ENCODE peak calls at places on chromosomes 13 and 19, in five cellular contexts. O is AG04450, Q is lower leg skin, M is adrenal gland, Z is suprapubic skin. H is an unnamed sample.

GRCh38 chr13:79780240-79780639 is 299.3 kb downstream of the NDFIP2 start:
- DNase-seq in Z (no peak), Q (no peak), M (no peak), O (no peak), H (no peak)

GRCh38 chr13:46386426-46386995 is 541 bp downstream of the RUBCNL start:
- DNase-seq in M (no peak), Z (no peak), Q (no peak), O (no peak), H (no peak)

GRCh38 chr19:27966390-27966816 is 1246.5 kb downstream of the UQCRFS1 start:
- DNase-seq in Q (no peak), M (no peak), Z (no peak), O (no peak), H (no peak)

GRCh38 chr13:27791146-27791900 is 960 bp upstream of the GSX1 start:
- DNase-seq in M (no peak), O (no peak), Q (peak), Z (no peak), H (no peak)

GRCh38 chr19:38869836-38870607 is 8.1 kb downstream of the RINL start:
- DNase-seq in M (peak), Z (peak), O (no peak), Q (peak), H (no peak)

GRCh38 chr19:12194827-12195500 is 32.1 kb downstream of the ZNF136 start:
- DNase-seq in Z (peak), M (peak), O (peak), Q (peak), H (no peak)

GRCh38 chr19:48351341-48351752 is 12.4 kb downstream of the TMEM143 start:
- DNase-seq in Q (peak), Z (no peak), M (peak), O (no peak), H (no peak)

GRCh38 chr19:27794444-27795042 is 1418.4 kb downstream of the UQCRFS1 start:
- DNase-seq in Z (no peak), Q (no peak), M (no peak), O (no peak), H (no peak)

GRCh38 chr19:56291857-56292256 is 19.3 kb downstream of the EDDM13 start:
- DNase-seq in Z (no peak), M (no peak), O (no peak), Q (no peak), H (no peak)

GRCh38 chr13:97121894-97122293 is 100.2 kb upstream of the MBNL2 start:
- DNase-seq in Q (no peak), Z (no peak), M (no peak), O (no peak), H (no peak)

GRCh38 chr13:40271931-40272775 is 394.3 kb downstream of the FOXO1 start:
- DNase-seq in O (no peak), Z (peak), M (peak), Q (peak), H (peak)

GRCh38 chr19:39390460-39390758 is 497 bp downstream of the PAF1 start:
- DNase-seq in M (peak), O (no peak), Q (peak), Z (no peak), H (no peak)

GRCh38 chr13:34931572-34931971 is 10.5 kb upstream of the NBEA start:
- DNase-seq in O (no peak), Z (no peak), M (no peak), Q (no peak), H (no peak)

GRCh38 chr13:106145997-106146864 is 389.2 kb downstream of the EFNB2 start:
- DNase-seq in M (no peak), Z (no peak), Q (no peak), O (no peak), H (no peak)

DNA sequence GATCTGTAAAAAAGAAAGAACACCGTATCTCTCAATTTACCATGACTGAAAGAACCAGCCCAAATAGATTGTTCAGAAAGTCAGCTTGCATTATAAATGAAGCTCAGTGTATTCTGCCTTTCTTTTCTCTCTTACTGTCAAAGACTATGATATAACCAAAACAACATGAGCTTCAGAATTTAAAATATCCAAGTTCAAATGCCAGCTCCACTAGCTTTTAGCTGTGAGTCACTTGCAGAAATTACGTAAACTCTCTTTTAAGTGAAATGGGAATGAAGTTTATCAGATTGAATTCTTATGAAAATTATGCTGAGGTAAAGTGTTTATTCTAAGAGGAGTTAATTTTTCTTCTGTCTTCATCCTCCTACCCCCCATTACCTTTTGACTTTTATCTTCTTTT is 20.0 kb upstream of the POSTN start:
- DNase-seq in M (no peak), Z (no peak), Q (no peak), O (no peak), H (no peak)
- TF ChIP-seq CTCF in M (no peak), Z (no peak), Q (no peak), O (no peak), H (no peak)

GRCh38 chr13:20191311-20191901 is 1.3 kb downstream of the GJB2 start:
- DNase-seq in Q (no peak), Z (no peak), M (no peak), O (no peak), H (no peak)
- H3K4me3 ChIP-seq in Q (peak), Z (peak), M (no peak), O (peak), H (peak)

GRCh38 chr13:49098771-49099512 is 121.2 kb upstream of the MLNR start:
- DNase-seq in Q (no peak), O (no peak), M (no peak), Z (no peak), H (no peak)
- TF ChIP-seq CTCF in Q (no peak), O (no peak), M (peak), Z (peak), H (peak)

DNA sequence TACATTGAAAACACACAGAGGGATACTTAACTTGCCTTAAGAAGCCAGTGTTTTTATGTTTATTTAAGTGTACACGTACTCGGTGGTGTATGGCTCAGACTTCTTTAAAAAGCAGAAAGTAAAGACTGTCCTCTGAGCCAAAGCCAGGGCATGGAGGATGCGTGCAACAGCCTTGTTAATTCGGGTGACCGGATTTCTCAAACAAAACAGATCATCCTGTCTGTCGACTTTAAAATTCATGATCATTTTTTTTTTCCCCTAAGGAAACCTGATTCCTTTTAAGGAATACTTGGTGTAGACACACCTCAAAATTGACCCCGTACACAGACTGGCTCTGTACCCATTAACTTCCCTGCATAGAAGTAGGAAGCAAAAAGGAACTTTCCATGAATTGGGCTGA is 124.7 kb upstream of the RNF113B start:
- DNase-seq in Q (no peak), O (no peak), M (no peak), Z (no peak), H (no peak)
- H3K4me3 ChIP-seq in Q (no peak), O (peak), M (no peak), Z (no peak), H (no peak)

DNA sequence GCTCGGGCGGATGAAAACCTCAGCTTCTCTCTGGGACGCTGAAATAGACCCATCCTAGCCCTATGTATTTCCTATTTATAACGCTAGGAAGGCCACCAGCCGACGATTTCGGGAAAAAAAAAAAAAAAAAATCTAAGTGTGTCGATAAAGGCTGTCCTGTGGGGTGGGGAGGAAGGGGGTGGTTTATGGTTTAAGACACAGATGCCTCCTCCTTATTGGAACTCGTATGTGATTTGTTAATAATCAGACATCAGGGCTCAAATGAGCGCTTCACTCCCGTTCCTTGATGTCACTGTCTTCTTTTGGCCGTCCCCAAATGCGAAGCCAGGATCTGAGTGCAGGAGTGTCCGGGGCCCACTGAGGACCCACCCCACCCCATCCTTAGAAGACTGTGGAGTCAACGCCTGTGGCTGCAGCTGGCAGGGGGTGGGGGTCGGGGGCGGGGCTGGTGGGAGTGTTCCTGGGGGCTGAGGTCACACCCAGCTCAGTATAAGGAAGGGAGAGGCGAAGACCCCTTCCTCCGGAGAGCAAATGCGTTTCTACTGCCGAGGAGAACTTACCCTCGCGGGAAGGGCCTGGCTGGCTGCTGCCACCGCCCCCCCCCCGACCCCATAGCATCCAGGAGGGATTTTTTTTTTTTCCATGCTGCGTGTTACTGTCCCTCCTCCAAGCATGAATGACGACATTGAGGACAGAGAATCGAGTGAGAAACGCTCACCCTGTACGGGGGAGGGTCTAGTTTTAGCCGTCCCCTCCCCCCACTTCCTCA is 971 bp downstream of the ATCAY start:
- DNase-seq in Q (no peak), Z (no peak), O (no peak), M (no peak), H (no peak)
- TF ChIP-seq CTCF in Q (no peak), Z (no peak), O (no peak), M (no peak), H (no peak)

H was measured in epithelial cell of proximal tubule.